ENCODE peak calls at places on chromosomes 2 and 18, in eight cellular contexts. O, Z, L, U, Q, H, A and C are unnamed samples.

GRCh38 chr2:64599469-64599868 is 54.2 kb downstream of the SERTAD2 start:
- DNase-seq in Z (no peak), U (no peak), O (no peak), Q (no peak), H (no peak), L (no peak), A (no peak), C (no peak)

GRCh38 chr2:24191848-24192247 is 17.0 kb downstream of the FAM228A start:
- DNase-seq in U (no peak), Q (no peak), A (no peak), L (no peak), Z (no peak), H (no peak), O (no peak), C (peak)

GRCh38 chr2:237414056-237414661 is at the start of gene COL6A3:
- DNase-seq in A (no peak), H (no peak), U (no peak), L (no peak), Q (peak), O (no peak), Z (no peak), C (no peak)

GRCh38 chr2:131045286-131045924 is 47.9 kb downstream of the FAM168B start:
- DNase-seq in L (no peak), H (no peak), O (no peak), U (no peak), A (no peak), Q (no peak), Z (no peak), C (no peak)

GRCh38 chr18:37219257-37219656 is 346.3 kb downstream of the CELF4 start:
- DNase-seq in Z (no peak), O (no peak), L (no peak), A (no peak), H (no peak), U (no peak), Q (no peak), C (no peak)

GRCh38 chr2:173720310-173720709 is 244.9 kb downstream of the SP3 start:
- DNase-seq in Q (no peak), H (no peak), U (no peak), L (no peak), Z (no peak), A (no peak), O (no peak), C (no peak)

GRCh38 chr2:72951303-72952095 is 34.2 kb downstream of the EMX1 start:
- DNase-seq in H (no peak), U (no peak), L (no peak), Q (no peak), A (no peak), Z (no peak), O (no peak), C (peak)

GRCh38 chr2:37323770-37324535 is 680 bp downstream of the PRKD3 start:
- DNase-seq in Z (peak), U (peak), H (peak), L (no peak), O (no peak), Q (no peak), A (no peak), C (peak)

GRCh38 chr18:52352920-52353319 is 12.9 kb downstream of the DCC start:
- DNase-seq in U (no peak), Q (no peak), Z (no peak), A (no peak), H (no peak), O (no peak), L (no peak), C (no peak)

GRCh38 chr2:64989982-64990614 is 899 bp downstream of the SLC1A4 start:
- DNase-seq in O (no peak), A (no peak), H (no peak), Q (peak), L (peak), U (peak), Z (no peak), C (no peak)

GRCh38 chr2:112703684-112704083 is 17.1 kb upstream of the NT5DC4 start:
- DNase-seq in U (no peak), Q (no peak), O (no peak), L (no peak), Z (no peak), A (no peak), H (no peak), C (no peak)